ENCODE peak calls at places on chromosomes 7 and 10, in five cellular contexts. One of them, this sample, is unnamed.

GRCh38 chr7:150869467-150869866 is 17.1 kb downstream of the AOC1 start:
- DNase-seq in HepG2: no peak
- DNase-seq in GM12891: no peak
- DNase-seq in transverse colon: no peak
- DNase-seq in spleen: no peak
- DNase-seq in this sample: no peak

GRCh38 chr10:93383562-93383981 is 98.6 kb downstream of the MYOF start:
- DNase-seq in GM12891: no peak
- DNase-seq in spleen: no peak
- DNase-seq in transverse colon: no peak
- DNase-seq in HepG2: no peak
- DNase-seq in this sample: no peak

GRCh38 chr7:14833707-14834106 is 68.8 kb downstream of the DGKB start:
- DNase-seq in HepG2: no peak
- DNase-seq in GM12891: no peak
- DNase-seq in spleen: no peak
- DNase-seq in transverse colon: no peak
- DNase-seq in this sample: no peak

GRCh38 chr10:62860946-62861345 is 44.8 kb upstream of the EGR2 start:
- DNase-seq in HepG2: peak
- DNase-seq in GM12891: no peak
- DNase-seq in spleen: no peak
- DNase-seq in transverse colon: no peak
- DNase-seq in this sample: no peak

GRCh38 chr7:115676080-115676479 is 354.5 kb downstream of the TFEC start:
- DNase-seq in spleen: no peak
- DNase-seq in HepG2: no peak
- DNase-seq in transverse colon: peak
- DNase-seq in GM12891: no peak
- DNase-seq in this sample: no peak

GRCh38 chr10:63415635-63416244 is 50.0 kb downstream of the JMJD1C start:
- DNase-seq in transverse colon: no peak
- DNase-seq in HepG2: no peak
- DNase-seq in spleen: no peak
- DNase-seq in GM12891: no peak
- DNase-seq in this sample: no peak

GRCh38 chr10:130766716-130767115 is 544.8 kb downstream of the TCERG1L start:
- DNase-seq in GM12891: no peak
- DNase-seq in transverse colon: no peak
- DNase-seq in spleen: peak
- DNase-seq in HepG2: no peak
- DNase-seq in this sample: no peak

GRCh38 chr10:103498936-103499638 is 5.6 kb downstream of the NEURL1 start:
- DNase-seq in transverse colon: no peak
- DNase-seq in HepG2: no peak
- DNase-seq in GM12891: no peak
- DNase-seq in spleen: peak
- DNase-seq in this sample: no peak

GRCh38 chr7:45240926-45241325 is 83.3 kb downstream of the RAMP3 start:
- DNase-seq in GM12891: no peak
- DNase-seq in HepG2: no peak
- DNase-seq in transverse colon: no peak
- DNase-seq in spleen: no peak
- DNase-seq in this sample: no peak

GRCh38 chr10:74924251-74924954 is 98.0 kb downstream of the KAT6B start:
- DNase-seq in GM12891: no peak
- DNase-seq in HepG2: no peak
- DNase-seq in spleen: no peak
- DNase-seq in transverse colon: no peak
- DNase-seq in this sample: peak

GRCh38 chr10:74923556-74923955 is 97.2 kb downstream of the KAT6B start:
- DNase-seq in GM12891: no peak
- DNase-seq in spleen: no peak
- DNase-seq in transverse colon: no peak
- DNase-seq in HepG2: no peak
- DNase-seq in this sample: no peak

GRCh38 chr10:74922921-74923320 is 96.5 kb downstream of the KAT6B start:
- DNase-seq in transverse colon: no peak
- DNase-seq in GM12891: no peak
- DNase-seq in spleen: no peak
- DNase-seq in HepG2: no peak
- DNase-seq in this sample: no peak

GRCh38 chr10:74919671-74920070 is 93.3 kb downstream of the KAT6B start:
- DNase-seq in HepG2: no peak
- DNase-seq in transverse colon: no peak
- DNase-seq in GM12891: no peak
- DNase-seq in spleen: no peak
- DNase-seq in this sample: no peak

DNA sequence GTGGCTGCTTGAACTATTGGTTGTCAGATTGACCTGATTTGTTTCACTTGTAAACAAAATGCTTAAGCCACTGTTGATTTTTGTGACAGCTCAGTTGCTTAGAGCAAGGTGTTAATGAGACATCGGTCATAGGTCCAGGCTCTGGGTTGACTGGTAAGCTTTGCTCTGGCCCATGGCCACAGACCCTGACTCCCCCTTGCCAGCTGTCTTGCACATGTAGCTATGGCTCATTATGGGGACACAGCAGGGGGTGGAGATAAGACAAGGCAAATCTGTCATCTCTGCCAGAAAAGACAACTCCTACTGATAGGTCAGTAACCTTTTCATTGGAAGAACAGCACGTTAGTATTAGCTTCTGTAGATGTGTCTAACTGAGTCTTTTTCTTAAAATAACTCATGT is 95.3 kb downstream of the KAT6B start:
- DNase-seq in HepG2: no peak
- DNase-seq in transverse colon: no peak
- DNase-seq in GM12891: no peak
- DNase-seq in spleen: no peak
- DNase-seq in this sample: no peak
- TF ChIP-seq POLR2AphosphoS5 in HepG2: no peak
- TF ChIP-seq POLR2AphosphoS5 in transverse colon: no peak
- TF ChIP-seq POLR2AphosphoS5 in GM12891: no peak
- TF ChIP-seq POLR2AphosphoS5 in spleen: no peak
- TF ChIP-seq POLR2AphosphoS5 in this sample: no peak

GRCh38 chr10:79354615-79355014 is 7.3 kb downstream of the PPIF start:
- DNase-seq in spleen: no peak
- DNase-seq in HepG2: no peak
- DNase-seq in transverse colon: no peak
- DNase-seq in GM12891: no peak
- DNase-seq in this sample: no peak
- TF ChIP-seq POLR2AphosphoS5 in spleen: no peak
- TF ChIP-seq POLR2AphosphoS5 in HepG2: no peak
- TF ChIP-seq POLR2AphosphoS5 in transverse colon: no peak
- TF ChIP-seq POLR2AphosphoS5 in GM12891: peak
- TF ChIP-seq POLR2AphosphoS5 in this sample: no peak

DNA sequence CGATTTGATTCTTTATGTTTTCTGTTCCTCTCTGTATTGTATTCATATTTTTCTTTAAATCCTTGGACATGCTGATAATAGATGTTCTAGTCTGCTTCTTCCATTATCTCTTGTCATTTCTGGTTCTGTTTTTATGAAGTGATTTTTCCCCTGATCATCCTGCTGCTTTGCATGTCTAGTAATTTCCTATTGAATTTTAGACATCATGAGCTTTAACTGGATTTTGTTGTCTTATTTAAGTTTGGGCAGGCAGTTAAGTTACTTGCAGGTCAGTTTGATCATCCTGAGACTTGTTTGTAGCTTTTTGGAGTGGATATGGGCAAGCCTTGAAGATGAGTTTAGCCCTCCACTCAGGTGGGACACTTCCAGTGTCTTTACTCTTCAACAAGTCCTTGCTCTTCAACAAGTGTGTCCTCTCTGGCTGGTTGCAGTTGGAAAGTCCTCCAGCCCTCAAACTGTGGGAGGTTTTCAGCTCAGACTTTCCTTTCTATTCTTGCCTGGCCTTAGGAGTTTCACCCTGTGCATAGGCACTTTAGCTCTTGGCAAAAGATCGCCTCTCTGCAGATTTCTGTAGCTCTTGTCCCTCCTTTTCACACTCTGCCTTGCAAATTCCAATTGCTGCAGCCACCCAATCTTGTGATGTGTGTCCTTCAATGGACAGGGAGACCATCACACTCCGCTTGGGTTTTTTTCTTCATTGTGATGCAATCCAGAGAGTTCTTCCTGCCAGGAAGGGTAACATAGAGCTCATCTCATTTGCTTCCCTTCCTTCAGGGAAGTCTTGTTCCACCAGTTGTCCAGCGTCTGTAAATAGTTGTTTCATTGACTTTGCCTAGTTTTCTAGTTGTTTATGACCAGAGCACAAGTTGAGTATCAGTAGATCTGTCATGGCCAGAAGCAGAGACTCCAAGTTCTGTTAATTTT is 197.2 kb upstream of the SH2B2 start:
- DNase-seq in HepG2: peak
- DNase-seq in GM12891: no peak
- DNase-seq in spleen: no peak
- DNase-seq in transverse colon: no peak
- DNase-seq in this sample: no peak
- TF ChIP-seq POLR2AphosphoS5 in HepG2: no peak
- TF ChIP-seq POLR2AphosphoS5 in GM12891: no peak
- TF ChIP-seq POLR2AphosphoS5 in spleen: no peak
- TF ChIP-seq POLR2AphosphoS5 in transverse colon: no peak
- TF ChIP-seq POLR2AphosphoS5 in this sample: no peak

DNA sequence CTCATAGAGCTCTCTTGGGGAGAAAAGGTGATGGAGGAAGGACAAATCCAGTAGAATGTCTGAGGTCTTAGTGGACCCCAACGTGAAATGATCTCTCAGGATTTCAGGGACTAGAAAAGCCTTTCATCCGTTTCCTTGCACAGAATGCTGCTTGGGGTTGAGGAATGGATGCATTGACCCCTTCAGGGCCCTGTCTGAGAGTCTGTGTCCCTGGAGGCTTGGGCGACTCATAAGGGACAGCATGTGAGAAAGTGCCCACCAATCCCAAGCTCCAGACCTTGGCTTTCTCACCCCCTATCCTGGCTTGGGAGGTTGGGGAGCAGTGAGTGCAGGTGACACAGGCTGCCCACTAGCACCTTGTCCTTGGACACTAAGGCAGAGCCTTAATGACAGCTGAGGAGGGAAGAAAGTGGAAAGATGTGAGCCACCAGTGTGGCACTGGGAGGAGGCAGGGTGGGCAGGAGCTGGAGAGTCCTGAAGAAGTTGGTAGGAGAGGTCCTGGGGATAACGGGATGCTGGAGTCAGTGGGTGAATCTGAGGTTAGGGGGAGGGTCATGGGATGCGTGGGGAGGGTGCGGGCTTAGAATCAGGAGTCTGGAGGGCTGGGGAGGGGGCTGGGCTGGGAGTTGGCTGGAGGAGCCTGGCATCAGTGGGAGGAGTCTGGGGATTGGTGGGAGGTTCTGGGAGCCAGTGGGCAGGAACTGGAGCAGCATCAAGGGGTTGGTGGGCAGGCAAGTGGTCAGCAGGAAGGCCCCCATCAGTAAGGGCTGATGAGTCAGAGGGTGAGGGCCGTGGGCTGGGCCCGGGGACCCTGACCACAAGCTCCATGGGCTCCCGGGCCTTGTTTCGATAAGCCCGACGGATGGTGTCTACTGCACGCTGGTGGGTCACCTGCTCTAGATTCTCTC is 8.6 kb downstream of the LZTS2 start:
- DNase-seq in GM12891: no peak
- DNase-seq in spleen: no peak
- DNase-seq in HepG2: no peak
- DNase-seq in transverse colon: no peak
- DNase-seq in this sample: no peak
- TF ChIP-seq POLR2AphosphoS5 in GM12891: no peak
- TF ChIP-seq POLR2AphosphoS5 in spleen: no peak
- TF ChIP-seq POLR2AphosphoS5 in HepG2: peak
- TF ChIP-seq POLR2AphosphoS5 in transverse colon: no peak
- TF ChIP-seq POLR2AphosphoS5 in this sample: peak

GRCh38 chr7:122143751-122144711 is at the start of gene AASS:
- DNase-seq in HepG2: peak
- DNase-seq in GM12891: peak
- DNase-seq in spleen: peak
- DNase-seq in transverse colon: peak
- DNase-seq in this sample: peak
- TF ChIP-seq POLR2AphosphoS5 in HepG2: peak
- TF ChIP-seq POLR2AphosphoS5 in GM12891: no peak
- TF ChIP-seq POLR2AphosphoS5 in spleen: peak
- TF ChIP-seq POLR2AphosphoS5 in transverse colon: peak
- TF ChIP-seq POLR2AphosphoS5 in this sample: no peak

GRCh38 chr7:64618785-64619456 is 47.0 kb upstream of the ZNF107 start:
- DNase-seq in GM12891: no peak
- DNase-seq in HepG2: peak
- DNase-seq in spleen: no peak
- DNase-seq in transverse colon: no peak
- DNase-seq in this sample: peak
- TF ChIP-seq POLR2AphosphoS5 in GM12891: no peak
- TF ChIP-seq POLR2AphosphoS5 in HepG2: no peak
- TF ChIP-seq POLR2AphosphoS5 in spleen: no peak
- TF ChIP-seq POLR2AphosphoS5 in transverse colon: no peak
- TF ChIP-seq POLR2AphosphoS5 in this sample: peak

This sample was measured in Panc1.